ENCODE peak calls at places on chromosome 16, in eight cellular contexts. Y, E, B, I, Z, G, K and H are unnamed samples.

GRCh38 chr16:13898233-13898632 is 21.7 kb upstream of the ERCC4 start:
- DNase-seq in Y (peak; percentile 37), I (no peak), K (no peak), G (no peak), E (no peak), Z (no peak), B (no peak), H (no peak)

GRCh38 chr16:28880955-28881354 is 2.7 kb downstream of the ATP2A1 start:
- DNase-seq in G (no peak), Y (no peak), E (no peak), B (no peak), K (no peak), Z (no peak), I (no peak), H (no peak)

GRCh38 chr16:79194291-79194690 is 406.2 kb downstream of the MAF start:
- DNase-seq in B (no peak), I (no peak), K (no peak), Z (no peak), E (no peak), Y (no peak), G (no peak), H (no peak)

GRCh38 chr16:58855291-58855823 is 121.2 kb upstream of the GOT2 start:
- DNase-seq in B (no peak), G (no peak), I (no peak), K (no peak), Y (no peak), Z (no peak), E (no peak), H (no peak)

GRCh38 chr16:63983401-63983800 is 1138.5 kb downstream of the CDH11 start:
- DNase-seq in E (no peak), B (no peak), K (no peak), Z (no peak), Y (no peak), G (peak; percentile 4), I (no peak), H (no peak)

GRCh38 chr16:66895697-66895995 is 15.3 kb downstream of the PDP2 start:
- DNase-seq in I (peak; percentile 9), G (no peak), B (peak; percentile 38), Z (no peak), E (no peak), Y (no peak), K (no peak), H (no peak)

GRCh38 chr16:19287241-19287640 is 1.7 kb downstream of the CLEC19A start:
- DNase-seq in E (no peak), I (no peak), Y (no peak), G (no peak), B (no peak), Z (no peak), K (no peak), H (no peak)

GRCh38 chr16:55253987-55254386 is 70.0 kb upstream of the IRX6 start:
- DNase-seq in I (no peak), E (no peak), G (no peak), Y (no peak), B (no peak), Z (no peak), K (no peak), H (no peak)

GRCh38 chr16:87086156-87086555 is 231.0 kb downstream of the C16orf95 start:
- DNase-seq in G (no peak), E (no peak), I (no peak), B (no peak), Z (no peak), Y (no peak), K (no peak), H (no peak)

GRCh38 chr16:13070268-13070667 is 168.9 kb downstream of the SHISA9 start:
- DNase-seq in Y (no peak), Z (no peak), E (no peak), K (peak; percentile 16), B (no peak), I (no peak), G (no peak), H (no peak)

GRCh38 chr16:8571061-8571596 is 19.2 kb downstream of the TMEM114 start:
- DNase-seq in B (no peak), E (no peak), I (no peak), K (no peak), Z (no peak), Y (no peak), G (no peak), H (no peak)

GRCh38 chr16:85354623-85355514 is 242.6 kb upstream of the CIBAR2 start:
- DNase-seq in Y (no peak), I (no peak), E (peak; percentile 93), Z (peak; percentile 89), B (no peak), K (peak; percentile 71), G (no peak), H (no peak)

GRCh38 chr16:13919330-13919682 is 648 bp upstream of the ERCC4 start:
- DNase-seq in E (peak; percentile 14), Z (no peak), Y (no peak), B (no peak), I (no peak), G (peak; percentile 25), K (no peak), H (no peak)

GRCh38 chr16:26830716-26831115 is 236.0 kb upstream of the C16orf82 start:
- DNase-seq in Z (no peak), I (no peak), G (no peak), B (no peak), K (no peak), Y (no peak), E (no peak), H (no peak)

GRCh38 chr16:86515420-86515779 is 5.1 kb downstream of the FOXF1 start:
- DNase-seq in E (no peak), G (no peak), Y (no peak), K (no peak), Z (no peak), I (no peak), B (peak; percentile 30), H (no peak)

GRCh38 chr16:5046914-5047313 is 13.2 kb upstream of the NAGPA start:
- DNase-seq in I (no peak), E (no peak), B (no peak), G (no peak), Z (no peak), Y (no peak), K (no peak), H (no peak)

GRCh38 chr16:57620316-57621231 is 7.9 kb upstream of the ADGRG1 start:
- DNase-seq in I (peak; percentile 76), E (no peak), K (no peak), B (no peak), G (peak; percentile 86), Z (peak; percentile 78), Y (no peak), H (no peak)

GRCh38 chr16:82639666-82640336 is 13.0 kb downstream of the CDH13 start:
- DNase-seq in B (no peak), Y (peak; percentile 54), G (no peak), Z (no peak), I (peak; percentile 59), E (peak; percentile 53), K (no peak), H (peak; percentile 78)

GRCh38 chr16:84881702-84882521 is 62.1 kb downstream of the CRISPLD2 start:
- DNase-seq in G (no peak), I (no peak), E (no peak), B (no peak), K (no peak), Y (peak; percentile 39), Z (no peak), H (no peak)

GRCh38 chr16:79380990-79381389 is 219.5 kb downstream of the MAF start:
- DNase-seq in Y (no peak), G (no peak), K (no peak), E (no peak), Z (no peak), B (no peak), I (no peak), H (no peak)

GRCh38 chr16:74627506-74628220 is 20.7 kb upstream of the GLG1 start:
- DNase-seq in E (peak; percentile 27), G (no peak), I (no peak), K (no peak), Z (no peak), Y (no peak), B (no peak), H (no peak)

GRCh38 chr16:62576636-62577035 is 540.4 kb upstream of the CDH8 start:
- DNase-seq in E (no peak), B (no peak), Z (no peak), I (no peak), K (no peak), Y (no peak), G (no peak), H (no peak)

GRCh38 chr16:16797239-16797638 is 418.3 kb downstream of the NPIPA7 start:
- DNase-seq in G (no peak), I (no peak), E (no peak), K (no peak), Z (no peak), B (no peak), Y (no peak), H (no peak)

GRCh38 chr16:66849543-66849942 is 5.3 kb downstream of the CA7 start:
- DNase-seq in B (no peak), G (no peak), K (no peak), Y (no peak), I (no peak), Z (peak; percentile 38), E (no peak), H (no peak)

GRCh38 chr16:24009955-24010354 is 174.2 kb downstream of the PRKCB start:
- DNase-seq in E (no peak), B (no peak), K (no peak), G (no peak), Z (no peak), Y (no peak), I (no peak), H (no peak)
- H3K36me3 ChIP-seq in E (no peaks in the 10 kb centered on the region), B (no peaks in the 10 kb centered on the region), K (no peaks in the 10 kb centered on the region), G (no peaks in the 10 kb centered on the region), Z (no peaks in the 10 kb centered on the region), Y (no peaks in the 10 kb centered on the region), I (no peaks in the 10 kb centered on the region), H (no peaks in the 10 kb centered on the region)

DNA sequence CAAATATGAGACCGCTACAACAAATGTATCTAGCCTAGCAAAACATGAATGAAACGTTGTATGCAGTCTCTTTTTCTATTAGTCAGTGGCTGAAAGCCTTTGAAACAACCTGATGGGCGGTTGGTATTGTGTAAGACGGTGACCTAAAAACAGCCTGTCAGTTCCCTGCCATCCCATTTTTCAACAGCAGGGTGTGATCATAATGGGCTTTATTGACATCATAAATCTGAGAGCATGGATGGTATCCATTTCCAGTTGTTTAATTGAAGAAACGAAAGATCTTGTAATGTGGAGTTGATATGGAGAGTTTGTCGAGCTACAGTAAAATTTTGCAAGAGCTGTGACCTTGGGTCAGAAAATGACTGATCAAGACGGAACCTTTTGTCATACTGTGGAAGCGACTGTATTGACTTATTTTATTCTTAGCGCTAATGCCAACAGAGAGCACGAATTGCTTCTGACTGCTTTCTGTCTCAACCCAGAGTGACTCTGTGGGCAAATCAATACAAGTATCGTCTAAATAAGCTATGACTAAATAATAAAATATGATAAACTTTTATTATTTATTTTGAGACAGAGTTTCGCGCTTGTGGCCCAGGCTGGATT is 12.3 kb upstream of the MEIOB start:
- DNase-seq in B (no peak), Y (no peak), I (no peak), E (no peak), K (no peak), Z (no peak), G (no peak), H (peak; percentile 20)
- TF ChIP-seq CTCF in B (no peak), Y (no peak), I (peak; percentile 16), E (peak; percentile 4), K (peak; percentile 20), Z (peak; percentile 15), G (no peak), H (no peak)

GRCh38 chr16:2966803-2967184 is 2.4 kb upstream of the PAQR4 start:
- DNase-seq in Z (no peak), B (peak; percentile 87), I (peak; percentile 66), G (no peak), Y (peak; percentile 32), E (no peak), K (peak; percentile 24), H (peak; percentile 62)
- H3K27me3 ChIP-seq in Z (no peaks in the 10 kb centered on the region), B (peaks cover 70% of the 10 kb centered on the region), I (peaks cover 65% of the 10 kb centered on the region), G (no peaks in the 10 kb centered on the region), Y (peaks cover 65% of the 10 kb centered on the region), E (no peaks in the 10 kb centered on the region), K (peaks cover 62% of the 10 kb centered on the region), H (no peaks in the 10 kb centered on the region)

GRCh38 chr16:89117239-89117974 is 23.8 kb downstream of the ACSF3 start:
- DNase-seq in G (no peak), I (peak; percentile 39), K (no peak), E (no peak), Y (no peak), B (no peak), Z (no peak), H (peak; percentile 45)
- H3K36me3 ChIP-seq in G (no peaks in the 10 kb centered on the region), I (peaks cover 89% of the 10 kb centered on the region), K (peaks cover 51% of the 10 kb centered on the region), E (no peaks in the 10 kb centered on the region), Y (peaks cover 73% of the 10 kb centered on the region), B (peaks cover 89% of the 10 kb centered on the region), Z (peaks cover 46% of the 10 kb centered on the region), H (peaks cover 2% of the 10 kb centered on the region)